ENCODE peak calls at places on chromosomes 6 and 20, in six cellular contexts. P is spleen, S is tibial nerve, X is A549, T is OCI-LY7, C is SK-N-SH. L is an unnamed sample.

GRCh38 chr6:38584731-38585130 is 55.0 kb downstream of the BTBD9 start:
- DNase-seq in P (no peak), S (no peak), X (no peak), T (no peak), C (no peak), L (no peak)

GRCh38 chr20:50071039-50071888 is 41.7 kb downstream of the UBE2V1 start:
- DNase-seq in P (peak; percentile 99), S (peak; percentile 97), X (peak; percentile 88), T (peak; percentile 87), C (peak; percentile 96), L (peak; percentile 91)

GRCh38 chr20:10848810-10849370 is 175.1 kb upstream of the JAG1 start:
- DNase-seq in P (no peak), S (peak; percentile 19), X (peak; percentile 64), T (no peak), C (no peak), L (no peak)

GRCh38 chr6:165913676-165914570 is 250.9 kb upstream of the PDE10A start:
- DNase-seq in P (no peak), S (no peak), X (no peak), T (no peak), C (no peak), L (no peak)

GRCh38 chr20:51902933-51903332 is 100.6 kb upstream of the SALL4 start:
- DNase-seq in P (no peak), S (no peak), X (no peak), T (no peak), C (no peak), L (no peak)

GRCh38 chr6:135323979-135324378 is 142.9 kb downstream of the MYB start:
- DNase-seq in P (no peak), S (no peak), X (no peak), T (no peak), C (no peak), L (no peak)

GRCh38 chr6:111382476-111383294 is 100.3 kb downstream of the REV3L start:
- DNase-seq in P (no peak), S (no peak), X (no peak), T (no peak), C (no peak), L (peak; percentile 38)

GRCh38 chr6:89887452-89888137 is 6.7 kb upstream of the GJA10 start:
- DNase-seq in P (peak; percentile 70), S (no peak), X (no peak), T (no peak), C (peak; percentile 21), L (peak; percentile 74)

GRCh38 chr20:10249048-10249770 is 30.6 kb downstream of the SNAP25 start:
- DNase-seq in P (no peak), S (no peak), X (peak; percentile 51), T (no peak), C (no peak), L (no peak)

GRCh38 chr20:20024942-20025341 is 7.8 kb downstream of the NAA20 start:
- DNase-seq in P (no peak), S (no peak), X (no peak), T (no peak), C (no peak), L (no peak)

GRCh38 chr6:148874698-148875293 is 128.0 kb downstream of the UST start:
- DNase-seq in P (no peak), S (no peak), X (no peak), T (no peak), C (no peak), L (no peak)

GRCh38 chr20:55649254-55649653 is 356.1 kb downstream of the CBLN4 start:
- DNase-seq in P (no peak), S (no peak), X (no peak), T (no peak), C (no peak), L (no peak)

GRCh38 chr6:142537612-142538478 is 236.0 kb downstream of the ADGRG6 start:
- DNase-seq in P (no peak), S (no peak), X (no peak), T (peak; percentile 29), C (no peak), L (no peak)

GRCh38 chr6:71406871-71407860 is 118.6 kb downstream of the OGFRL1 start:
- DNase-seq in P (no peak), S (no peak), X (no peak), T (no peak), C (no peak), L (no peak)

GRCh38 chr6:24743265-24743943 is 24.4 kb upstream of the C6orf62 start:
- DNase-seq in P (no peak), S (no peak), X (peak; percentile 82), T (no peak), C (no peak), L (no peak)

GRCh38 chr6:101722991-101723579 is 329.6 kb downstream of the GRIK2 start:
- DNase-seq in P (no peak), S (no peak), X (no peak), T (no peak), C (no peak), L (no peak)

GRCh38 chr6:154314084-154314483 is 42.5 kb downstream of the IPCEF1 start:
- DNase-seq in P (no peak), S (no peak), X (no peak), T (no peak), C (no peak), L (no peak)

GRCh38 chr6:127102299-127102698 is 16.2 kb upstream of the RSPO3 start:
- DNase-seq in P (no peak), S (no peak), X (peak; percentile 50), T (no peak), C (no peak), L (no peak)

GRCh38 chr6:26613717-26614683 is 17.2 kb downstream of the ABT1 start:
- DNase-seq in P (no peak), S (no peak), X (no peak), T (no peak), C (peak; percentile 52), L (no peak)

GRCh38 chr20:47285189-47285588 is 71.3 kb downstream of the ZMYND8 start:
- DNase-seq in P (no peak), S (no peak), X (no peak), T (no peak), C (no peak), L (no peak)

DNA sequence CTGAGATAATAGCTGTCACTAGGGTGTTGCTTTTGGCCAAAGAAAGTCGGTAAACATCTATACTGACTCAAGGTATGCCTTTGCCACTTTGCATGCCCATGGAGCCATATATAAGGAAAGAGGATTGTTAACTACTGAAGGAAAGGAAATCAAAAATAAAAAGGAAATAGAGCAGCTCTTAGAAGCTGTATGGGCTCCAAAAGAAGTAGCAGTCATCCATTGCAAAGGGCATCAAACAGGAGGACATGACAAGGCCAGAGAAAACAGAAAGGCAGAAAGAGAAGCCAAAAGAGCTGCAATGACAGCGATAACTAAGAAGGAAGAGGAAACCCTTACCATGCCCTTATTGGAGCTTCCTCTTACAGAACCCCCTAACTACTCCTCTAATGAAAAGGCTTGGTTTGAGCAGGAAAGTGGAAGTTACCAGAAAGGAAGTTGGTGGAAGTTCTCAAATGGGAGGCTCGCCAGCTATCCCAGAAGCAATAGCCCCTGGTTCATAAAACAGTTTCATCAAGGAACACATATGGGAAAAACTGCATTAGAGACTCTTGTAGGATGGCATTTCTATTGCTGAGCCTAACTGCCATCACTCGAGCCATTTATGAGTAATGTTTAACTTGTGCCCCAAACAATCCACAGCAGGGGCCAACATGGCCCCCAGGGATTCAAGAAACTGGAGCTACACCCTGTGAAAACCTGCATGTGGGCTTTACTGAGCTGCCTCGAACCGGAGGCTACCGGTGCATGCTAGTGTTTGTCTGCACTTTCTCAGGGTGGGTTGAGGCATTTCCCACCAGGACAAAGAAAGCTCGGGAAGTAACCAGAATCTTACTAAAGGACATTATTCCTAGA is 7.0 kb downstream of the IL22RA2 start:
- DNase-seq in P (no peak), S (no peak), X (no peak), T (no peak), C (no peak), L (no peak)
- H3K9me3 ChIP-seq in P (peaks cover 16% of the 10 kb centered on the region), S (no peaks in the 10 kb centered on the region), X (no peaks in the 10 kb centered on the region), T (peaks cover 29% of the 10 kb centered on the region), C (no peaks in the 10 kb centered on the region), L (no peaks in the 10 kb centered on the region)

GRCh38 chr6:53009511-53009910 is 14.4 kb upstream of the GSTA4 start:
- DNase-seq in P (no peak), S (no peak), X (no peak), T (no peak), C (no peak), L (no peak)

GRCh38 chr6:53009056-53009455 is 14.0 kb upstream of the GSTA4 start:
- DNase-seq in P (no peak), S (no peak), X (no peak), T (no peak), C (no peak), L (no peak)

GRCh38 chr6:53014744-53015143 is 19.7 kb upstream of the GSTA4 start:
- DNase-seq in P (no peak), S (no peak), X (no peak), T (no peak), C (no peak), L (no peak)

GRCh38 chr6:53014034-53014433 is 18.9 kb upstream of the GSTA4 start:
- DNase-seq in P (no peak), S (no peak), X (no peak), T (no peak), C (no peak), L (no peak)

DNA sequence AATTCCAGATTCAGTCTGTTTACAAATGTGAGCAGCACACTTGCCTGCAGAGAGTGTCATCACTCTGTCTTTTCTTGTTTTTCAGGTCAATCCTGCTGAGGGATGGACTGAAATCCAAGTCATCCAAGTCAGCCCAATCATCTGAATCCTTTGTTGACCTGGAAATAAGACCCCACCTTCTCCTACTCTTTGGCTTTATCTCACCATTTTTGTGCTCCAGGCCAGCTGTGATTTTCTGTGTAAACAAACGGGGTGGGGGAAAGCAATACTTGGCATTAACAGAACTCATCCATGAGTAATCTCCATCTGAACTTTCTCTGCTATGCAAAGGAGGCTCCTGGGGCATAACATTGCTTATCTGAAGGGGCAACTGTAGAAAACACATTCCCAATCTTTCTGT is 16.9 kb upstream of the GSTA4 start:
- DNase-seq in P (no peak), S (no peak), X (no peak), T (no peak), C (no peak), L (no peak)
- H3K27ac ChIP-seq in P (no peak overlapping the region), S (no peak overlapping the region), X (no peak overlapping the region), T (no peak overlapping the region), C (no peak overlapping the region), L (no peak overlapping the region)

DNA sequence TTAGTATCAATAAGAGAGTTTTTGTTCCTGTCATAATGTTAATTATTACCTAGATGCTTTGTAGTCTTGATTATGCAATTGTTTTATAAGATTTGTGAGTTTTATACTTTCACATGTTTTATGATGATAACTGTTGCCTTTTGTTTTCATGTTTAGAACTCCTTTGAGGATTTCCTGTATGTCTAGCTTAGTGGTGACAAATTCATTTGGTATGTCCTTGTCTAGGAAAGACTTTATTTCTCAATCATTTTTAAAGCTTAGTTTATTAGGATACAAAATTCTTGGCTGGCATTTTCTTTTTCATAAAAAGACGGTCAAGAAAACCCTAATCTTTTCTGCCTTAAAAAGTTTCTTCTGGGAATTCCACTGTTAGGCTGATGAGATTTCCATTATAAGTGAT is 849.9 kb upstream of the EYS start:
- DNase-seq in P (no peak), S (no peak), X (no peak), T (no peak), C (no peak), L (no peak)
- H3K9me3 ChIP-seq in P (peaks cover 35% of the 10 kb centered on the region), S (no peaks in the 10 kb centered on the region), X (no peaks in the 10 kb centered on the region), T (no peaks in the 10 kb centered on the region), C (no peaks in the 10 kb centered on the region), L (peaks cover 23% of the 10 kb centered on the region)

DNA sequence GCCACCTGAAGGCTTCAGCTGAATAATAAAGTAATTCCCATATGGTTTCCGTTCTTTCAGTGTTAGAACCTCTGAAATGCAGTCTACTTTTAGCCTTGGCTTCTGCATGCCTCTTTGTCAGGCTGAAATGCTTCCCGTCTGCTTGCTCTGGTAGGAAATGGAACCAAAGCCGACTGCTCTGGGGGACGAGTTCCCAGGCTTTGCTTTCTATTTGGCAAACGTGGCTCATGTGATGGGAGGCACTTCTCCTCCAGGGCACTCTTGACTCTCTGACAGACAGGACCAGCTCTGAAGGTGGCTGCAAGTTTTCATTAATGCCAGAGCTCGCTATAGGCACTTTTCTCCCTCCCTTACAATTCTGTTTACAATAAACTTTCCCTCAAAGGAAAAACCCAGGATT is 225.2 kb downstream of the PRL start:
- DNase-seq in P (no peak), S (no peak), X (no peak), T (no peak), C (peak; percentile 47), L (no peak)
- H3K27ac ChIP-seq in P (peak overlapping the region; percentile 52), S (no peak overlapping the region), X (no peak overlapping the region), T (no peak overlapping the region), C (peak overlapping the region; percentile 83), L (peak overlapping the region; percentile 55)

L was measured in left lung.